ENCODE peak calls at places on chromosome 18, in eight cellular contexts. X is fibroblast of the conjunctiva; J is activated T-helper 1 cell treated with anti-CD3 and anti-CD28 coated beads, Interleukin-2, amount 50 U/mL, for 16 hours; H is Peyer's patch; D is CD4-positive, CD25-positive, alpha-beta regulatory T cell; V is hypothalamus; R is activated gamma-delta T cell treated with Interleukin-2 at 50 U/mL for 16 hours; B is nephron progenitor cell. M is an unnamed sample.

GRCh38 chr18:27213123-27213717 is 28.1 kb upstream of the CHST9 start:
- DNase-seq in X (no peak), J (no peak), H (no peak), D (no peak), V (no peak), R (no peak), B (no peak), M (no peak)

GRCh38 chr18:32328379-32328778 is 138.5 kb downstream of the MEP1B start:
- DNase-seq in X (no peak), J (no peak), H (no peak), D (no peak), V (no peak), R (no peak), B (no peak), M (no peak)

GRCh38 chr18:42078711-42079110 is 123.7 kb downstream of the PIK3C3 start:
- DNase-seq in X (no peak), J (no peak), H (no peak), D (peak; percentile 20), V (no peak), R (no peak), B (no peak), M (no peak)

GRCh38 chr18:25169701-25170100 is 182.3 kb downstream of the ZNF521 start:
- DNase-seq in X (no peak), J (no peak), H (no peak), D (no peak), V (no peak), R (no peak), B (no peak), M (no peak)

GRCh38 chr18:8513249-8513648 is 96.0 kb upstream of the RAB12 start:
- DNase-seq in X (no peak), J (no peak), H (no peak), D (no peak), V (no peak), R (no peak), B (no peak), M (no peak)

GRCh38 chr18:61551586-61551985 is 218.4 kb downstream of the CDH20 start:
- DNase-seq in X (peak; percentile 79), J (no peak), H (peak; percentile 53), D (peak; percentile 52), V (no peak), R (no peak), B (peak; percentile 39), M (no peak)

GRCh38 chr18:25658476-25658875 is 306.5 kb upstream of the ZNF521 start:
- DNase-seq in X (no peak), J (no peak), H (no peak), D (no peak), V (no peak), R (no peak), B (no peak), M (no peak)

GRCh38 chr18:23171581-23172156 is 36.4 kb downstream of the CABLES1 start:
- DNase-seq in X (no peak), J (no peak), H (no peak), D (no peak), V (no peak), R (no peak), B (no peak), M (no peak)

GRCh38 chr18:56884511-56884910 is 233.4 kb downstream of the WDR7 start:
- DNase-seq in X (no peak), J (no peak), H (no peak), D (no peak), V (no peak), R (no peak), B (no peak), M (no peak)

GRCh38 chr18:59691046-59691395 is 6.2 kb downstream of the CCBE1 start:
- DNase-seq in X (peak; percentile 58), J (no peak), H (no peak), D (no peak), V (no peak), R (no peak), B (no peak), M (no peak)

GRCh38 chr18:55265130-55265675 is 305.9 kb upstream of the CCDC68 start:
- DNase-seq in X (no peak), J (no peak), H (no peak), D (no peak), V (no peak), R (no peak), B (no peak), M (no peak)

GRCh38 chr18:7084766-7085080 is 32.9 kb downstream of the LAMA1 start:
- DNase-seq in X (peak; percentile 71), J (no peak), H (no peak), D (no peak), V (no peak), R (no peak), B (no peak), M (no peak)

GRCh38 chr18:1488394-1488793 is 583.7 kb downstream of the ADCYAP1 start:
- DNase-seq in X (no peak), J (no peak), H (no peak), D (no peak), V (no peak), R (no peak), B (no peak), M (no peak)

GRCh38 chr18:45423664-45424063 is 191.6 kb upstream of the SLC14A2 start:
- DNase-seq in X (no peak), J (no peak), H (no peak), D (no peak), V (no peak), R (no peak), B (no peak), M (no peak)

GRCh38 chr18:76943542-76944339 is 121.4 kb downstream of the ZNF236 start:
- DNase-seq in X (peak; percentile 43), J (no peak), H (no peak), D (no peak), V (no peak), R (no peak), B (no peak), M (no peak)

GRCh38 chr18:36083729-36084128 is 16.4 kb upstream of the RPRD1A start:
- DNase-seq in X (no peak), J (no peak), H (no peak), D (no peak), V (no peak), R (no peak), B (no peak), M (no peak)

GRCh38 chr18:56021136-56021813 is 433.3 kb upstream of the TCF4 start:
- DNase-seq in X (no peak), J (no peak), H (no peak), D (no peak), V (no peak), R (no peak), B (no peak), M (no peak)

GRCh38 chr18:55353391-55353790 is 234.6 kb downstream of the TCF4 start:
- DNase-seq in X (no peak), J (no peak), H (no peak), D (no peak), V (no peak), R (no peak), B (no peak), M (no peak)

GRCh38 chr18:26225022-26225693 is 1.1 kb upstream of the TAF4B start:
- DNase-seq in X (no peak), J (no peak), H (no peak), D (no peak), V (no peak), R (no peak), B (no peak), M (no peak)

GRCh38 chr18:79147014-79147413 is 77.8 kb downstream of the ATP9B start:
- DNase-seq in X (no peak), J (no peak), H (no peak), D (no peak), V (no peak), R (no peak), B (no peak), M (no peak)

GRCh38 chr18:11963991-11964484 is 17.3 kb upstream of the IMPA2 start:
- DNase-seq in X (no peak), J (no peak), H (no peak), D (no peak), V (no peak), R (no peak), B (no peak), M (no peak)

GRCh38 chr18:58900015-58900649 is 35.5 kb downstream of the ZNF532 start:
- DNase-seq in X (no peak), J (no peak), H (peak; percentile 35), D (no peak), V (no peak), R (no peak), B (no peak), M (no peak)

GRCh38 chr18:10661333-10661732 is 135.5 kb downstream of the NAPG start:
- DNase-seq in X (peak; percentile 67), J (no peak), H (no peak), D (no peak), V (no peak), R (no peak), B (no peak), M (no peak)

GRCh38 chr18:46830633-46831032 is 73.8 kb upstream of the ST8SIA5 start:
- DNase-seq in X (no peak), J (no peak), H (no peak), D (no peak), V (no peak), R (no peak), B (no peak), M (no peak)

GRCh38 chr18:5380581-5380980 is 85.1 kb upstream of the ZBTB14 start:
- DNase-seq in X (no peak), J (no peak), H (no peak), D (no peak), V (no peak), R (no peak), B (no peak), M (no peak)

GRCh38 chr18:48905541-48905940 is 45.2 kb downstream of the SMAD7 start:
- DNase-seq in X (no peak), J (no peak), H (no peak), D (no peak), V (no peak), R (no peak), B (no peak), M (no peak)

GRCh38 chr18:36397033-36397432 is 99.5 kb downstream of the FHOD3 start:
- DNase-seq in X (no peak), J (no peak), H (no peak), D (no peak), V (no peak), R (no peak), B (no peak), M (no peak)

GRCh38 chr18:79498662-79499061 is 102.9 kb downstream of the NFATC1 start:
- DNase-seq in X (no peak), J (no peak), H (no peak), D (no peak), V (no peak), R (no peak), B (no peak), M (no peak)

GRCh38 chr18:26780520-26781325 is 84.8 kb downstream of the AQP4 start:
- DNase-seq in X (no peak), J (no peak), H (no peak), D (no peak), V (no peak), R (no peak), B (no peak), M (no peak)

GRCh38 chr18:78582131-78582789 is 397.4 kb upstream of the SALL3 start:
- DNase-seq in X (no peak), J (no peak), H (no peak), D (no peak), V (no peak), R (no peak), B (no peak), M (no peak)

GRCh38 chr18:48126240-48126639 is 195.8 kb upstream of the SMAD2 start:
- DNase-seq in X (no peak), J (no peak), H (no peak), D (no peak), V (no peak), R (no peak), B (no peak), M (no peak)

GRCh38 chr18:31652355-31652754 is 32.0 kb downstream of the B4GALT6 start:
- DNase-seq in X (no peak), J (no peak), H (no peak), D (no peak), V (no peak), R (no peak), B (no peak), M (no peak)

GRCh38 chr18:58407649-58408407 is 221.1 kb downstream of the ALPK2 start:
- DNase-seq in X (no peak), J (no peak), H (peak; percentile 57), D (no peak), V (no peak), R (no peak), B (no peak), M (no peak)

M was measured in CD8-positive, alpha-beta T cell.